ENCODE peak calls at places on chromosomes 7 and 10, in seven cellular contexts. T is neuronal stem cell, J is IMR-90, N is H1, E is mesendoderm, D is trophoblast cell, A is mesenchymal stem cell. R is an unnamed sample.

GRCh38 chr7:30594055-30594539 is 581 bp upstream of the GARS1 start:
- DNase-seq in T (no peak), J (peak; percentile 24), N (no peak), E (peak; percentile 85), D (no peak), A (no peak), R (peak; percentile 51)

GRCh38 chr7:110322796-110323195 is 768.1 kb upstream of the LRRN3 start:
- DNase-seq in T (no peak), J (no peak), N (no peak), E (no peak), D (no peak), A (no peak), R (no peak)

GRCh38 chr7:41878331-41879112 is 175.6 kb upstream of the INHBA start:
- DNase-seq in T (no peak), J (no peak), N (no peak), E (no peak), D (no peak), A (no peak), R (no peak)

GRCh38 chr10:63798599-63799498 is 277.6 kb downstream of the REEP3 start:
- DNase-seq in T (no peak), J (peak; percentile 78), N (no peak), E (peak; percentile 37), D (no peak), A (peak; percentile 86), R (no peak)

GRCh38 chr7:12212051-12212485 is 974 bp downstream of the TMEM106B start:
- DNase-seq in T (no peak), J (no peak), N (no peak), E (peak; percentile 46), D (no peak), A (peak; percentile 46), R (no peak)

GRCh38 chr7:94655562-94655883 is 410 bp downstream of the SGCE start:
- DNase-seq in T (peak; percentile 33), J (no peak), N (no peak), E (peak; percentile 45), D (no peak), A (no peak), R (no peak)

GRCh38 chr7:74288034-74288881 is 949 bp upstream of the CLIP2 start:
- DNase-seq in T (no peak), J (no peak), N (no peak), E (no peak), D (peak; percentile 74), A (peak; percentile 45), R (no peak)

GRCh38 chr10:49368256-49368655 is 27.6 kb downstream of the DRGX start:
- DNase-seq in T (no peak), J (no peak), N (no peak), E (no peak), D (no peak), A (no peak), R (no peak)

GRCh38 chr7:28481131-28481926 is 69.0 kb downstream of the CREB5 start:
- DNase-seq in T (peak; percentile 11), J (peak; percentile 65), N (no peak), E (peak; percentile 42), D (no peak), A (peak; percentile 49), R (no peak)

GRCh38 chr7:98618786-98619185 is 1.7 kb downstream of the NPTX2 start:
- DNase-seq in T (no peak), J (no peak), N (no peak), E (no peak), D (no peak), A (no peak), R (no peak)

GRCh38 chr10:110880012-110880411 is 8.3 kb downstream of the PDCD4 start:
- DNase-seq in T (no peak), J (no peak), N (no peak), E (no peak), D (no peak), A (no peak), R (no peak)

GRCh38 chr10:97714401-97715258 is 1.1 kb downstream of the MARVELD1 start:
- DNase-seq in T (no peak), J (peak; percentile 71), N (no peak), E (peak; percentile 92), D (peak; percentile 75), A (peak; percentile 80), R (peak; percentile 86)

GRCh38 chr10:45495438-45496152 is 121.6 kb downstream of the ALOX5 start:
- DNase-seq in T (no peak), J (no peak), N (no peak), E (peak; percentile 14), D (no peak), A (peak; percentile 28), R (no peak)

GRCh38 chr7:114084381-114085312 is 165.8 kb upstream of the PPP1R3A start:
- DNase-seq in T (peak; percentile 49), J (no peak), N (no peak), E (peak; percentile 69), D (no peak), A (peak; percentile 30), R (peak; percentile 50)

GRCh38 chr10:9668411-9668810 is 1349.3 kb upstream of the CELF2 start:
- DNase-seq in T (no peak), J (no peak), N (no peak), E (no peak), D (no peak), A (no peak), R (no peak)

GRCh38 chr7:154569916-154570315 is 433.0 kb downstream of the PAXIP1 start:
- DNase-seq in T (no peak), J (no peak), N (no peak), E (no peak), D (no peak), A (no peak), R (no peak)

GRCh38 chr10:133388973-133389818 is 4.8 kb upstream of the MTG1 start:
- DNase-seq in T (no peak), J (no peak), N (no peak), E (no peak), D (no peak), A (no peak), R (no peak)

GRCh38 chr7:22564511-22565045 is 64.6 kb upstream of the STEAP1B start:
- DNase-seq in T (no peak), J (peak; percentile 88), N (no peak), E (no peak), D (no peak), A (peak; percentile 86), R (no peak)

GRCh38 chr7:28697898-28698563 is 260.1 kb downstream of the TRIL start:
- DNase-seq in T (no peak), J (no peak), N (no peak), E (no peak), D (no peak), A (no peak), R (no peak)

GRCh38 chr7:81598951-81599350 is 170.9 kb downstream of the HGF start:
- DNase-seq in T (no peak), J (no peak), N (no peak), E (no peak), D (no peak), A (no peak), R (no peak)

DNA sequence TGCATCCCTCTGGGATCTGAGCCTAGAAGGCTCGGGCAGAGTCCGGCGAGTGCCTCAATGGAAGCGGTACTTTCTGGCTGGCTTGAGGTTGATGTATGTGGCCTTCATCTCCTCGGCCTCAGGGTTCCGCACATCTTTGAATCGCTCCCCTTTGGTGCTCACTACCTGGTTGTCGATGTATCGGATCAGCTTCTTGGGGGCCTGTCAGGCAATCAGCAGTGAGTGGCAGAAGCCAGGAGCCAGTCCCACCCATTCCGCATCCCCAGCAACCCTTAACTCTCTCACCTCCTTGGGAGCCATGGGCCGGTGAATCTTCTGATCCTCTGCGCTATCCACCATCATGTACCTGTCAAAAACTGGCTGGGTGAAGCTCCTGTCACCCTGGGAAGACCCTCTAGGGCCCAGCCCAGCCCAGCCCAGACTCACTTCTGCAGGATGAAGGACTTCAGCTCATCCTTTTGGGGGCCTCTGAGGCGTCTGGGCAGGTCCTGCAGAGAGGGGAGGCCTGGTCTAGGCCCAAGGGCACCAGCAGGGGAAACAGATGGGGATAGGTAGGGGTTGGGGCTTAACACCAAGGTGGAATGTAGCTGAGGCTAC is 2.8 kb downstream of the FBXL15 start:
- DNase-seq in T (no peak), J (no peak), N (no peak), E (no peak), D (no peak), A (no peak), R (no peak)
- H3K23ac ChIP-seq in T (no peak overlapping the region), J (no peak overlapping the region), N (no peak overlapping the region), E (no peak overlapping the region), D (no peak overlapping the region), A (no peak overlapping the region), R (no peak overlapping the region)

DNA sequence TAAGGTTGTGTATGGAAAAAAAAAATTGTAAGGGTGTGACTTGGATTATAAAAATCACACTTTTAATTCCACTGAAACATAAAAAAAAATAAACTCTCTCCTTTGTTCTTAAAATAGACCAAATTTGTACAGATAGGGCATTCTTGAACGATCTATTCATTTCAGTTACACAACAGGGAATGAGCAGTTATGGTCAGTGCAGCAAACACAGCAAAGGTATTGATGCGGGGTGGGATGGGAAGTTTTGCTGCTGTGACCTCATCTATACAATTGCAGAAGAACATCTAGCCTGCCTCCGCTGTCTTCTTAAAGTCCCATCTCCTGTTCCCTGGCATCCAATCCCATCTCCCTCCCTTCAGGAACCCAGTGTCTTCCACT is 580.2 kb downstream of the SUGCT start:
- DNase-seq in T (no peak), J (peak; percentile 31), N (no peak), E (no peak), D (no peak), A (no peak), R (no peak)
- H3K9ac ChIP-seq in T (no peak overlapping the region), J (no peak overlapping the region), N (no peak overlapping the region), E (no peak overlapping the region), D (no peak overlapping the region), A (peak overlapping the region; percentile 62), R (no peak overlapping the region)

DNA sequence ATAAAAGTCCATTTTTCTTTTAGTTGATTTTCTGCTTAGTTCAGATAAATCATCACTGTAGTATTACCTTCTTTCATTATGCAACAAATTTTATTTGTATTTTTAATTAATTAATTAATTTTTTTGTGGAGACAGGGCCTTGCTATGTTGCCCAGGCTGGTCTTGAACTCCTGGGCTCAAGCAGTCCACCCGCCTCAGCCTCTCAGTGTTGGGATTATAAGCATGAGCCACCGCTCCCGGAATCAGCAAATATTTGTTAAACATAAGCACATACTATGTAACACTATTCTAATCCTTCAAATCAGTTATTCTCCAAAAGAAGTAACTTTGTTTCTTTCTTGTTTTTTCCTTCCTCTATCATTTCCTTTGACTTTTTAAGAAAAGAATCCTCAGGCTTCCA is 584.8 kb upstream of the ANKRD30A start:
- DNase-seq in T (no peak), J (no peak), N (no peak), E (no peak), D (no peak), A (no peak), R (no peak)
- H3K18ac ChIP-seq in T (no peak overlapping the region), J (no peak overlapping the region), N (no peak overlapping the region), E (no peak overlapping the region), D (no peak overlapping the region), A (no peak overlapping the region), R (no peak overlapping the region)

GRCh38 chr7:26474596-26474995 is 182.9 kb downstream of the SNX10 start:
- DNase-seq in T (no peak), J (no peak), N (no peak), E (no peak), D (no peak), A (no peak), R (no peak)

GRCh38 chr7:26476271-26476670 is 184.6 kb downstream of the SNX10 start:
- DNase-seq in T (no peak), J (no peak), N (no peak), E (no peak), D (no peak), A (no peak), R (no peak)

GRCh38 chr7:26469188-26469587 is 177.5 kb downstream of the SNX10 start:
- DNase-seq in T (no peak), J (no peak), N (no peak), E (no peak), D (no peak), A (no peak), R (no peak)

GRCh38 chr7:26471676-26472075 is 180.0 kb downstream of the SNX10 start:
- DNase-seq in T (no peak), J (no peak), N (no peak), E (no peak), D (no peak), A (no peak), R (no peak)

GRCh38 chr7:26472971-26473370 is 181.3 kb downstream of the SNX10 start:
- DNase-seq in T (no peak), J (no peak), N (no peak), E (no peak), D (no peak), A (no peak), R (no peak)
- H3K23ac ChIP-seq in T (no peak overlapping the region), J (no peak overlapping the region), N (no peak overlapping the region), E (no peak overlapping the region), D (no peak overlapping the region), A (no peak overlapping the region), R (no peak overlapping the region)